ENCODE peak calls at places on chromosomes 13 and 19, in four cellular contexts. U is pancreas, G is body of pancreas, A is BJ. I is an unnamed sample.

GRCh38 chr19:6735181-6735891 is 2.0 kb downstream of the GPR108 start:
- DNase-seq in U (no peak), G (no peak), A (no peak), I (no peak)

GRCh38 chr13:49348748-49349147 is 95.1 kb downstream of the CAB39L start:
- DNase-seq in U (no peak), G (no peak), A (no peak), I (no peak)

GRCh38 chr19:16355293-16356043 is 30.8 kb downstream of the KLF2 start:
- DNase-seq in U (no peak), G (no peak), A (no peak), I (no peak)

GRCh38 chr13:102277286-102277685 is 124.6 kb downstream of the FGF14 start:
- DNase-seq in U (no peak), G (no peak), A (no peak), I (no peak)

GRCh38 chr13:102142473-102142826 is 259.4 kb downstream of the FGF14 start:
- DNase-seq in U (no peak), G (no peak), A (no peak), I (no peak)

GRCh38 chr19:29988351-29988750 is 46.3 kb downstream of the URI1 start:
- DNase-seq in U (no peak), G (no peak), A (no peak), I (no peak)

GRCh38 chr19:566844-567243 is 5.6 kb upstream of the BSG start:
- DNase-seq in U (no peak), G (no peak), A (no peak), I (no peak)

GRCh38 chr13:102042746-102043145 is 359.1 kb downstream of the FGF14 start:
- DNase-seq in U (no peak), G (no peak), A (no peak), I (no peak)

GRCh38 chr13:51729853-51730553 is 74.0 kb downstream of the DHRS12 start:
- DNase-seq in U (no peak), G (peak; percentile 60), A (no peak), I (peak; percentile 69)

GRCh38 chr13:71240906-71241305 is 626.1 kb downstream of the DACH1 start:
- DNase-seq in U (no peak), G (no peak), A (no peak), I (peak; percentile 2)

GRCh38 chr13:51148952-51149573 is 38.0 kb upstream of the C13orf42 start:
- DNase-seq in U (no peak), G (peak; percentile 51), A (no peak), I (peak; percentile 78)

GRCh38 chr13:99307247-99307646 is at the start of gene GPR183:
- DNase-seq in U (no peak), G (peak; percentile 37), A (no peak), I (no peak)

GRCh38 chr19:55136399-55137102 is 12.5 kb downstream of the TNNT1 start:
- DNase-seq in U (no peak), G (no peak), A (no peak), I (no peak)

GRCh38 chr13:34502621-34503020 is 439.4 kb upstream of the NBEA start:
- DNase-seq in U (no peak), G (no peak), A (no peak), I (no peak)

GRCh38 chr19:47479701-47480503 is 4.1 kb downstream of the KPTN start:
- DNase-seq in U (no peak), G (no peak), A (no peak), I (peak; percentile 32)

GRCh38 chr19:41226874-41227390 is 7.9 kb downstream of the AXL start:
- DNase-seq in U (no peak), G (no peak), A (no peak), I (no peak)

GRCh38 chr19:5915782-5916165 is 1.7 kb downstream of the CAPS start:
- DNase-seq in U (no peak), G (no peak), A (no peak), I (no peak)

GRCh38 chr13:108322206-108322824 is 52.8 kb downstream of the TNFSF13B start:
- DNase-seq in U (no peak), G (no peak), A (no peak), I (peak; percentile 63)

GRCh38 chr19:19171821-19172532 is 1.9 kb upstream of the MEF2B start:
- DNase-seq in U (no peak), G (no peak), A (no peak), I (peak; percentile 57)

GRCh38 chr19:5828661-5829566 is 10.6 kb downstream of the FUT6 start:
- DNase-seq in U (peak; percentile 70), G (peak; percentile 49), A (no peak), I (no peak)

GRCh38 chr19:35213678-35214632 is 14.6 kb downstream of the FAM187B start:
- DNase-seq in U (peak; percentile 30), G (peak; percentile 90), A (no peak), I (peak; percentile 52)

GRCh38 chr19:29062486-29063435 is 150.2 kb downstream of the UQCRFS1 start:
- DNase-seq in U (no peak), G (no peak), A (no peak), I (no peak)

GRCh38 chr19:43446746-43447489 is 18.5 kb downstream of the LYPD3 start:
- DNase-seq in U (peak; percentile 78), G (peak; percentile 78), A (no peak), I (peak; percentile 86)

GRCh38 chr13:110119943-110120905 is 186.7 kb downstream of the COL4A1 start:
- DNase-seq in U (no peak), G (no peak), A (no peak), I (no peak)

GRCh38 chr19:16342002-16342715 is 17.5 kb downstream of the KLF2 start:
- DNase-seq in U (no peak), G (peak; percentile 28), A (no peak), I (peak; percentile 41)

GRCh38 chr13:49098198-49098597 is 121.9 kb upstream of the MLNR start:
- DNase-seq in U (no peak), G (peak; percentile 64), A (peak; percentile 94), I (peak; percentile 87)

GRCh38 chr13:38872693-38873092 is 117.9 kb downstream of the STOML3 start:
- DNase-seq in U (peak; percentile 26), G (peak; percentile 32), A (no peak), I (peak; percentile 11)

GRCh38 chr13:44116562-44117315 is 237.0 kb downstream of the LACC1 start:
- DNase-seq in U (no peak), G (no peak), A (no peak), I (no peak)

GRCh38 chr19:35502751-35503150 is 10.7 kb downstream of the DMKN start:
- DNase-seq in U (no peak), G (no peak), A (no peak), I (no peak)

GRCh38 chr19:13056052-13056660 is 46.5 kb downstream of the LYL1 start:
- DNase-seq in U (no peak), G (no peak), A (no peak), I (peak; percentile 91)

GRCh38 chr13:99663185-99663825 is 162.0 kb downstream of the TM9SF2 start:
- DNase-seq in U (no peak), G (no peak), A (no peak), I (no peak)

GRCh38 chr19:6717036-6717435 is 3.4 kb downstream of the C3 start:
- DNase-seq in U (no peak), G (no peak), A (no peak), I (no peak)

GRCh38 chr13:113562866-113563265 is 21.7 kb upstream of the TFDP1 start:
- DNase-seq in U (no peak), G (no peak), A (no peak), I (no peak)

GRCh38 chr13:113559901-113560644 is 24.5 kb upstream of the TFDP1 start:
- DNase-seq in U (no peak), G (no peak), A (no peak), I (no peak)

GRCh38 chr13:113560645-113561416 is 23.7 kb upstream of the TFDP1 start:
- DNase-seq in U (no peak), G (no peak), A (no peak), I (no peak)

GRCh38 chr13:113562085-113562749 is 22.3 kb upstream of the TFDP1 start:
- DNase-seq in U (no peak), G (peak; percentile 46), A (no peak), I (peak; percentile 87)

GRCh38 chr13:113561417-113562084 is 23.0 kb upstream of the TFDP1 start:
- DNase-seq in U (no peak), G (no peak), A (no peak), I (no peak)
- TF ChIP-seq CTCF in U (no peak), G (no peak), A (no peak), I (no peak)

DNA sequence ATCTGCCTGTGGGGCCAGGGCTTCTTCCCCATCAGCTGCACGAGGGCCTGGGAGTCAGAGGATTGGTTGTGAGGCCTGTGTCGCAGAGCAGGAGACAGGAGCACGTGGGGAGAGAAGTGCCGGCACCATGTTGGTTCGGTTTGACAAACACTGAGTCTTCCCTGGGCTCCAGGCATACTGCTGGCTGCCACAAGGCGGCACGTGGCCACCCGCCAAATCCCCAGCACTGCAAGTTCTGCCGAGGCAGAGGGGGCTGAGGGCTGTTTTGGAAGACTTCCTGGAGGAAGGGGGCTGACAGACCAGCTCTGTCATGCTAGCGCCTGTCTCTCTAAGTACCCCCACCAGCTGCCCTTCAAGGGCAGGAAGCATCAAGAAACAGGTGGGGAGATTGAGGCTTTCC is 9.5 kb downstream of the SHANK1 start:
- DNase-seq in U (no peak), G (no peak), A (no peak), I (peak; percentile 37)
- TF ChIP-seq CTCF in U (no peak), G (no peak), A (peak; percentile 19), I (peak; percentile 7)

DNA sequence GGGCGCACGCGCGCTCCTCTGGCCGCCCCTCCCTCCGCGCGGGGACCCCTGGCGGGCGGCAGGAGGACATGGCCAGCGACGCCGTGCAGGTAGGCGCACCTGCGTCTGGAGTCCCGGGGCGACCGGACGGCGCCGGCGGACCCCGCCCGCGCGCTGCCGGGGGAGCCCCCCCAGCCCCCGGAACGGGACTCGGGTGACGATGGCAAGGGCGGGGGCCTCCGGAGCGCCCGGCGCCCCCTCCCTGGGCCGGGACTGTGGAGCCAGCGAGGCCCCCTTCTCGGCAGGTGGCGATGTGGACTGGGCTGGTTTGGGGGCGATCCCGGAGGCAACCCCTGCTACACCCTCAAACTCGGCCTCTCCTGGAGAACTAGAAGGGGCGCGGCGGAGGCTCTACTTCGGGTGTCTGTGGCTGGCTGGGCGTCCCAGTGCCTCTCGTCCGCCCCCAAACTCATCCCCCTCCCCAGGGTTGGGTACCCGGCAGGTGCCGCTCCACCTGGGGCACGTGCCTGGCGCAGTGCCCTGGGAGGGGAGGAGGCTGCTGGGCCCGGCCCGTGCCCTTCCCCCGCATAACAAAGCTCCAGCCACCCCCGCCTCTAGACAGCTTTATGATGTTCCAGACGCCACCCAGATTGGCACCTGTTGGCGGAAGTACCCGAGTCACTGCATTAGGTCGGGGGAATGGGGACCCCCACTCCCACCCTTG is 499 bp downstream of the PKN1 start:
- DNase-seq in U (peak; percentile 71), G (peak; percentile 57), A (no peak), I (no peak)
- TF ChIP-seq CTCF in U (no peak), G (no peak), A (no peak), I (no peak)

GRCh38 chr19:10335149-10336053 is 2.1 kb upstream of the RAVER1 start:
- DNase-seq in U (no peak), G (no peak), A (no peak), I (no peak)
- TF ChIP-seq CTCF in U (no peak), G (no peak), A (no peak), I (no peak)

GRCh38 chr19:38720559-38721236 is 23.6 kb downstream of the CAPN12 start:
- DNase-seq in U (no peak), G (no peak), A (no peak), I (no peak)

GRCh38 chr19:38717051-38717450 is 27.2 kb downstream of the CAPN12 start:
- DNase-seq in U (no peak), G (no peak), A (no peak), I (no peak)

GRCh38 chr19:38719761-38720558 is 24.3 kb downstream of the CAPN12 start:
- DNase-seq in U (no peak), G (no peak), A (no peak), I (no peak)

GRCh38 chr19:38717855-38718254 is 26.4 kb downstream of the CAPN12 start:
- DNase-seq in U (no peak), G (no peak), A (no peak), I (no peak)

GRCh38 chr19:38718747-38719543 is 25.3 kb downstream of the CAPN12 start:
- DNase-seq in U (peak; percentile 65), G (peak; percentile 69), A (no peak), I (no peak)
- TF ChIP-seq CTCF in U (no peak), G (no peak), A (peak; percentile 59), I (peak; percentile 56)

I was measured in foreskin fibroblast.